ENCODE peak calls at places on chromosome 9, in four cellular contexts. One of them, this sample, is unnamed. For H3K4me1, the result is how much of the 10 kb centered on the place peaks cover.

GRCh38 chr9:81320909-81321482 is 368.4 kb downstream of the TLE1 start:
- DNase-seq in lung: no peak
- DNase-seq in SK-N-SH: peak
- DNase-seq in GM23338: no peak
- DNase-seq in this sample: peak

GRCh38 chr9:17480966-17481365 is 97.9 kb upstream of the SH3GL2 start:
- DNase-seq in lung: no peak
- DNase-seq in SK-N-SH: no peak
- DNase-seq in GM23338: no peak
- DNase-seq in this sample: no peak

GRCh38 chr9:69063839-69064238 is 28.3 kb downstream of the FXN start:
- DNase-seq in lung: no peak
- DNase-seq in SK-N-SH: no peak
- DNase-seq in GM23338: no peak
- DNase-seq in this sample: no peak

GRCh38 chr9:116860509-116861120 is 173.5 kb downstream of the TRIM32 start:
- DNase-seq in lung: peak
- DNase-seq in SK-N-SH: peak
- DNase-seq in GM23338: peak
- DNase-seq in this sample: peak

GRCh38 chr9:113222482-113222841 is 1.1 kb downstream of the SLC31A1 start:
- DNase-seq in lung: no peak
- DNase-seq in SK-N-SH: no peak
- DNase-seq in GM23338: no peak
- DNase-seq in this sample: no peak

GRCh38 chr9:107043886-107044285 is 180.9 kb downstream of the ZNF462 start:
- DNase-seq in lung: no peak
- DNase-seq in SK-N-SH: no peak
- DNase-seq in GM23338: no peak
- DNase-seq in this sample: no peak

GRCh38 chr9:102362463-102363138 is 624.2 kb upstream of the GRIN3A start:
- DNase-seq in lung: no peak
- DNase-seq in SK-N-SH: no peak
- DNase-seq in GM23338: no peak
- DNase-seq in this sample: no peak

GRCh38 chr9:85898288-85898802 is 42.6 kb upstream of the NAA35 start:
- DNase-seq in lung: no peak
- DNase-seq in SK-N-SH: no peak
- DNase-seq in GM23338: no peak
- DNase-seq in this sample: no peak

GRCh38 chr9:134781895-134782294 is 98.7 kb upstream of the FCN2 start:
- DNase-seq in lung: no peak
- DNase-seq in SK-N-SH: peak
- DNase-seq in GM23338: peak
- DNase-seq in this sample: peak

GRCh38 chr9:105278751-105279150 is 34.3 kb downstream of the SLC44A1 start:
- DNase-seq in lung: no peak
- DNase-seq in SK-N-SH: no peak
- DNase-seq in GM23338: no peak
- DNase-seq in this sample: no peak

GRCh38 chr9:101485873-101486692 is 47.6 kb upstream of the RNF20 start:
- DNase-seq in lung: no peak
- DNase-seq in SK-N-SH: peak
- DNase-seq in GM23338: peak
- DNase-seq in this sample: peak

GRCh38 chr9:127112056-127112455 is 10.4 kb downstream of the ANGPTL2 start:
- DNase-seq in lung: no peak
- DNase-seq in SK-N-SH: no peak
- DNase-seq in GM23338: peak
- DNase-seq in this sample: no peak

GRCh38 chr9:88092699-88093359 is 45.4 kb downstream of the SPATA31C2 start:
- DNase-seq in lung: no peak
- DNase-seq in SK-N-SH: no peak
- DNase-seq in GM23338: peak
- DNase-seq in this sample: no peak

GRCh38 chr9:109251080-109251775 is 69.6 kb downstream of the EPB41L4B start:
- DNase-seq in lung: no peak
- DNase-seq in SK-N-SH: no peak
- DNase-seq in GM23338: no peak
- DNase-seq in this sample: no peak

GRCh38 chr9:110538621-110539020 is 40.9 kb downstream of the SVEP1 start:
- DNase-seq in lung: no peak
- DNase-seq in SK-N-SH: no peak
- DNase-seq in GM23338: no peak
- DNase-seq in this sample: no peak

GRCh38 chr9:16062542-16063240 is 509.8 kb downstream of the CCDC171 start:
- DNase-seq in lung: no peak
- DNase-seq in SK-N-SH: no peak
- DNase-seq in GM23338: no peak
- DNase-seq in this sample: no peak

GRCh38 chr9:74642376-74642775 is 145.2 kb downstream of the RORB start:
- DNase-seq in lung: peak
- DNase-seq in SK-N-SH: no peak
- DNase-seq in GM23338: no peak
- DNase-seq in this sample: no peak

GRCh38 chr9:134130503-134131375 is 5.1 kb upstream of the WDR5 start:
- DNase-seq in lung: peak
- DNase-seq in SK-N-SH: no peak
- DNase-seq in GM23338: peak
- DNase-seq in this sample: no peak

GRCh38 chr9:123481209-123481865 is 125.3 kb downstream of the CRB2 start:
- DNase-seq in lung: no peak
- DNase-seq in SK-N-SH: no peak
- DNase-seq in GM23338: no peak
- DNase-seq in this sample: no peak

GRCh38 chr9:419571-420156 is 205.0 kb downstream of the DOCK8 start:
- DNase-seq in lung: no peak
- DNase-seq in SK-N-SH: no peak
- DNase-seq in GM23338: no peak
- DNase-seq in this sample: no peak

GRCh38 chr9:130662099-130662926 is 2.1 kb upstream of the PRDM12 start:
- DNase-seq in lung: no peak
- DNase-seq in SK-N-SH: peak
- DNase-seq in GM23338: peak
- DNase-seq in this sample: no peak

GRCh38 chr9:130662927-130663257 is 1.5 kb upstream of the PRDM12 start:
- DNase-seq in lung: no peak
- DNase-seq in SK-N-SH: peak
- DNase-seq in GM23338: peak
- DNase-seq in this sample: no peak

GRCh38 chr9:130660326-130660682 is 4.1 kb upstream of the PRDM12 start:
- DNase-seq in lung: no peak
- DNase-seq in SK-N-SH: no peak
- DNase-seq in GM23338: no peak
- DNase-seq in this sample: no peak

GRCh38 chr9:130660683-130661460 is 3.5 kb upstream of the PRDM12 start:
- DNase-seq in lung: no peak
- DNase-seq in SK-N-SH: peak
- DNase-seq in GM23338: peak
- DNase-seq in this sample: no peak

GRCh38 chr9:130661461-130662098 is 2.8 kb upstream of the PRDM12 start:
- DNase-seq in lung: no peak
- DNase-seq in SK-N-SH: peak
- DNase-seq in GM23338: peak
- DNase-seq in this sample: no peak
- H3K4me1 ChIP-seq in lung: under half
- H3K4me1 ChIP-seq in SK-N-SH: under half
- H3K4me1 ChIP-seq in GM23338: under half
- H3K4me1 ChIP-seq in this sample: under half

GRCh38 chr9:133030317-133031129 is at the start of gene GTF3C5:
- DNase-seq in lung: peak
- DNase-seq in SK-N-SH: peak
- DNase-seq in GM23338: peak
- DNase-seq in this sample: peak

GRCh38 chr9:133028221-133028620 is 2.6 kb upstream of the GTF3C5 start:
- DNase-seq in lung: no peak
- DNase-seq in SK-N-SH: no peak
- DNase-seq in GM23338: no peak
- DNase-seq in this sample: no peak

GRCh38 chr9:133031130-133031422 is 279 bp downstream of the GTF3C5 start:
- DNase-seq in lung: no peak
- DNase-seq in SK-N-SH: no peak
- DNase-seq in GM23338: peak
- DNase-seq in this sample: no peak

GRCh38 chr9:133031496-133031911 is 707 bp downstream of the GTF3C5 start:
- DNase-seq in lung: no peak
- DNase-seq in SK-N-SH: no peak
- DNase-seq in GM23338: peak
- DNase-seq in this sample: no peak

DNA sequence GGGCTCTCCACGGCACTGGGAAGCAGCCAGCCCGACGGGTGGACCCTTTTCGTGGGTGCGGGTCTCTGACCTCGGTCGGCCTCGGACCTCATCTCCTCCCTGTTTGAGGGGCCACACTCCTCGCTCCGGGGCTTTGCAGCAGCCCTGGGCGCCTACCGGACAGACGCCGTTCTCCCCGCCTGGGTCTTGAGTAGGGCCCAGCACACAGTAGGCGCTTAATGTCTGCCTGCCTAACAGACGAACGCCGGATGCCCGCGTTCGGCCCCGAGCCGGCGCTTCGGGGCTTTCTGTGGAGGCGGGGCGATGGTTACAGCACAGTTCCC is 842 bp upstream of the GTF3C5 start:
- DNase-seq in lung: no peak
- DNase-seq in SK-N-SH: no peak
- DNase-seq in GM23338: no peak
- DNase-seq in this sample: no peak
- H3K4me3 ChIP-seq in lung: peak
- H3K4me3 ChIP-seq in SK-N-SH: peak
- H3K4me3 ChIP-seq in GM23338: peak
- H3K4me3 ChIP-seq in this sample: peak

GRCh38 chr9:136546697-136547481 is 1.0 kb upstream of the NOTCH1 start:
- DNase-seq in lung: peak
- DNase-seq in SK-N-SH: peak
- DNase-seq in GM23338: peak
- DNase-seq in this sample: no peak

GRCh38 chr9:136547508-136548215 is 1.8 kb upstream of the NOTCH1 start:
- DNase-seq in lung: no peak
- DNase-seq in SK-N-SH: no peak
- DNase-seq in GM23338: no peak
- DNase-seq in this sample: no peak

GRCh38 chr9:136551401-136552116 is 5.7 kb upstream of the NOTCH1 start:
- DNase-seq in lung: no peak
- DNase-seq in SK-N-SH: no peak
- DNase-seq in GM23338: peak
- DNase-seq in this sample: no peak

GRCh38 chr9:136550439-136551085 is 4.7 kb upstream of the NOTCH1 start:
- DNase-seq in lung: no peak
- DNase-seq in SK-N-SH: no peak
- DNase-seq in GM23338: no peak
- DNase-seq in this sample: no peak

DNA sequence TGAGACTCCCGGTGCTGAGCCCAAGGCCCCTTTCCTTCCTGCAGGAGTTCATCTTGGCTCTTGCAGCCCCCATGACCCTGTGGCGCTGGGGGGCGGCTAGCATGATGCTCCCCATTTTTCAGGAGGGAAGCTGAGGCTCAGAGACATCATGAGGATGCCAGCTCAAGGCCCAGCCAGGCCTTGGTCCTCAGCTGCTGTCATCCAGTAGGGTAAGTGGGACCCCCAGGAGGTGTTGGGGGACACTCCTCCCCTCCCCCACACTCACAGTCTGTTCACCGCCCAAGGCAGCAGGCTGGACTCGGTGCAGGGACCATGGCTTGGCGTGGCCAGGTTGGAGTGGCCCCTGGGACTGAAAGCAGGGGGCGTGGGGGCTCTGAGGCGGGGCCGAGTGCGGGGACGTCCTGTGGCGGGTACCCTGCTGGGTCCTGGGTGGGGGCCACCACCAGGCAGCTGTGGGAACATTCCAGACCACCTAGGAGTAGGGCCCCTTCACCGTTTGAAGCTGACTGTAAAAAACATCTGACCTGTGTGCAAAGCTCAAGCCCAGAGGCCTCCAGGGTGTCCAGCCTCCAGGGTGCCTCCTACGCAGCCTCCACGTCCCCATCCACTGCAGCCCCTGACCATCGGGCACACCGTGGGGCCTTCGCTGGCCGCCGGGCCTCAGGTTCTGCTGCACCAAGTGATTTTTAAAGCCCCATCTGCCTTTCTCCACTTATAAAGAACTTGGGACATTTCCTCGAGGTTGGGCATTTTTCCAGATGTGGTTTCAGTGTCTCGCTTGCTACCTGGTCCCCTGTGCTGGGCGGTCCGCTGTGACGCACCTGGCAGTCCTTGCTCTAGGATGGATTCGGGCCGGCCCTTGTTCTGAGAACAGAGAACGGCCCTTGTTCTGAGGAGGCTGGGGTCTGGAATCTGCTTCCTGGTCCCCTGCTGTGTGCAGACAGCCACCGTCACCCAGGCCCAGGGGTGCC is 3.4 kb upstream of the NOTCH1 start:
- DNase-seq in lung: no peak
- DNase-seq in SK-N-SH: no peak
- DNase-seq in GM23338: no peak
- DNase-seq in this sample: no peak
- H3K4me1 ChIP-seq in lung: under half
- H3K4me1 ChIP-seq in SK-N-SH: under half
- H3K4me1 ChIP-seq in GM23338: under half
- H3K4me1 ChIP-seq in this sample: under half

GRCh38 chr9:23590601-23591000 is 235.4 kb downstream of the ELAVL2 start:
- DNase-seq in lung: no peak
- DNase-seq in SK-N-SH: no peak
- DNase-seq in GM23338: no peak
- DNase-seq in this sample: no peak
- H3K4me3 ChIP-seq in lung: no peak
- H3K4me3 ChIP-seq in SK-N-SH: no peak
- H3K4me3 ChIP-seq in GM23338: no peak
- H3K4me3 ChIP-seq in this sample: no peak

GRCh38 chr9:4955836-4956235 is 29.2 kb upstream of the JAK2 start:
- DNase-seq in lung: no peak
- DNase-seq in SK-N-SH: no peak
- DNase-seq in GM23338: no peak
- DNase-seq in this sample: no peak
- H3K4me1 ChIP-seq in lung: under half
- H3K4me1 ChIP-seq in SK-N-SH: under half
- H3K4me1 ChIP-seq in GM23338: under half
- H3K4me1 ChIP-seq in this sample: under half

GRCh38 chr9:96395964-96396363 is 12.5 kb upstream of the SLC35D2 start:
- DNase-seq in lung: no peak
- DNase-seq in SK-N-SH: no peak
- DNase-seq in GM23338: peak
- DNase-seq in this sample: no peak

GRCh38 chr9:96400132-96400910 is 16.8 kb upstream of the SLC35D2 start:
- DNase-seq in lung: no peak
- DNase-seq in SK-N-SH: no peak
- DNase-seq in GM23338: no peak
- DNase-seq in this sample: no peak

GRCh38 chr9:96399335-96399633 is 15.8 kb upstream of the SLC35D2 start:
- DNase-seq in lung: no peak
- DNase-seq in SK-N-SH: no peak
- DNase-seq in GM23338: no peak
- DNase-seq in this sample: no peak

GRCh38 chr9:96394832-96395496 is 11.5 kb upstream of the SLC35D2 start:
- DNase-seq in lung: no peak
- DNase-seq in SK-N-SH: peak
- DNase-seq in GM23338: peak
- DNase-seq in this sample: no peak

GRCh38 chr9:96398582-96399334 is 15.2 kb upstream of the SLC35D2 start:
- DNase-seq in lung: no peak
- DNase-seq in SK-N-SH: no peak
- DNase-seq in GM23338: peak
- DNase-seq in this sample: no peak
- H3K4me3 ChIP-seq in lung: no peak
- H3K4me3 ChIP-seq in SK-N-SH: no peak
- H3K4me3 ChIP-seq in GM23338: peak
- H3K4me3 ChIP-seq in this sample: no peak

GRCh38 chr9:129628709-129629108 is 2.7 kb downstream of the NTMT1 start:
- DNase-seq in lung: no peak
- DNase-seq in SK-N-SH: no peak
- DNase-seq in GM23338: no peak
- DNase-seq in this sample: no peak
- H3K4me1 ChIP-seq in lung: under half
- H3K4me1 ChIP-seq in SK-N-SH: under half
- H3K4me1 ChIP-seq in GM23338: under half
- H3K4me1 ChIP-seq in this sample: under half

This sample was measured in BE2C.